ENCODE peak calls at places on chromosome 9, in six cellular contexts. One of them, this sample, is unnamed.
A peak's percentile ranks its signal among the peaks of the same experiment; 100 is the strongest.

GRCh38 chr9:133834080-133834976 is 96.2 kb upstream of the SARDH start:
- DNase-seq in HEK293T: no peak
- DNase-seq in foreskin fibroblast: no peak
- DNase-seq in NCI-H748 treated with DMSO at 0.1 percent for 48 hours: no peak
- DNase-seq in HFF-Myc: no peak
- DNase-seq in left kidney: no peak
- DNase-seq in this sample: no peak

GRCh38 chr9:97863314-97863713 is 10.3 kb downstream of the FOXE1 start:
- DNase-seq in HEK293T: no peak
- DNase-seq in foreskin fibroblast: no peak
- DNase-seq in NCI-H748 treated with DMSO at 0.1 percent for 48 hours: no peak
- DNase-seq in HFF-Myc: no peak
- DNase-seq in left kidney: no peak
- DNase-seq in this sample: no peak

GRCh38 chr9:11702529-11702928 is 990.7 kb upstream of the TYRP1 start:
- DNase-seq in HEK293T: no peak
- DNase-seq in foreskin fibroblast: no peak
- DNase-seq in NCI-H748 treated with DMSO at 0.1 percent for 48 hours: peak; percentile 56
- DNase-seq in HFF-Myc: no peak
- DNase-seq in left kidney: no peak
- DNase-seq in this sample: no peak

GRCh38 chr9:113911850-113912249 is 35.7 kb downstream of the ZNF618 start:
- DNase-seq in HEK293T: no peak
- DNase-seq in foreskin fibroblast: no peak
- DNase-seq in NCI-H748 treated with DMSO at 0.1 percent for 48 hours: no peak
- DNase-seq in HFF-Myc: no peak
- DNase-seq in left kidney: no peak
- DNase-seq in this sample: no peak

GRCh38 chr9:129907196-129907595 is 71.9 kb downstream of the USP20 start:
- DNase-seq in HEK293T: no peak
- DNase-seq in foreskin fibroblast: no peak
- DNase-seq in NCI-H748 treated with DMSO at 0.1 percent for 48 hours: no peak
- DNase-seq in HFF-Myc: no peak
- DNase-seq in left kidney: no peak
- DNase-seq in this sample: no peak

GRCh38 chr9:76107487-76107886 is 217.0 kb downstream of the PCSK5 start:
- DNase-seq in HEK293T: no peak
- DNase-seq in foreskin fibroblast: peak; percentile 8
- DNase-seq in NCI-H748 treated with DMSO at 0.1 percent for 48 hours: no peak
- DNase-seq in HFF-Myc: no peak
- DNase-seq in left kidney: no peak
- DNase-seq in this sample: no peak

GRCh38 chr9:128393171-128393761 is 22.1 kb downstream of the URM1 start:
- DNase-seq in HEK293T: no peak
- DNase-seq in foreskin fibroblast: no peak
- DNase-seq in NCI-H748 treated with DMSO at 0.1 percent for 48 hours: no peak
- DNase-seq in HFF-Myc: no peak
- DNase-seq in left kidney: peak; percentile 66
- DNase-seq in this sample: no peak

GRCh38 chr9:133850161-133850560 is 112.0 kb upstream of the SARDH start:
- DNase-seq in HEK293T: no peak
- DNase-seq in foreskin fibroblast: no peak
- DNase-seq in NCI-H748 treated with DMSO at 0.1 percent for 48 hours: no peak
- DNase-seq in HFF-Myc: no peak
- DNase-seq in left kidney: no peak
- DNase-seq in this sample: no peak

GRCh38 chr9:96022445-96023031 is 147.0 kb downstream of the ERCC6L2 start:
- DNase-seq in HEK293T: no peak
- DNase-seq in foreskin fibroblast: no peak
- DNase-seq in NCI-H748 treated with DMSO at 0.1 percent for 48 hours: no peak
- DNase-seq in HFF-Myc: no peak
- DNase-seq in left kidney: peak; percentile 86
- DNase-seq in this sample: no peak

GRCh38 chr9:132541051-132541450 is 41.4 kb upstream of the BARHL1 start:
- DNase-seq in HEK293T: no peak
- DNase-seq in foreskin fibroblast: no peak
- DNase-seq in NCI-H748 treated with DMSO at 0.1 percent for 48 hours: no peak
- DNase-seq in HFF-Myc: no peak
- DNase-seq in left kidney: no peak
- DNase-seq in this sample: no peak

GRCh38 chr9:36470891-36471290 is 70.8 kb upstream of the RNF38 start:
- DNase-seq in HEK293T: no peak
- DNase-seq in foreskin fibroblast: peak; percentile 34
- DNase-seq in NCI-H748 treated with DMSO at 0.1 percent for 48 hours: no peak
- DNase-seq in HFF-Myc: no peak
- DNase-seq in left kidney: peak; percentile 24
- DNase-seq in this sample: no peak

GRCh38 chr9:35357116-35357515 is 132.8 kb upstream of the RUSC2 start:
- DNase-seq in HEK293T: no peak
- DNase-seq in foreskin fibroblast: peak; percentile 20
- DNase-seq in NCI-H748 treated with DMSO at 0.1 percent for 48 hours: peak; percentile 11
- DNase-seq in HFF-Myc: no peak
- DNase-seq in left kidney: no peak
- DNase-seq in this sample: no peak

GRCh38 chr9:133456409-133456808 is 3.4 kb upstream of the CACFD1 start:
- DNase-seq in HEK293T: no peak
- DNase-seq in foreskin fibroblast: no peak
- DNase-seq in NCI-H748 treated with DMSO at 0.1 percent for 48 hours: no peak
- DNase-seq in HFF-Myc: no peak
- DNase-seq in left kidney: no peak
- DNase-seq in this sample: no peak

GRCh38 chr9:2872307-2872940 is 28.5 kb upstream of the PUM3 start:
- DNase-seq in HEK293T: peak; percentile 14
- DNase-seq in foreskin fibroblast: peak; percentile 28
- DNase-seq in NCI-H748 treated with DMSO at 0.1 percent for 48 hours: peak; percentile 50
- DNase-seq in HFF-Myc: no peak
- DNase-seq in left kidney: peak; percentile 77
- DNase-seq in this sample: peak; percentile 36

GRCh38 chr9:5492965-5493364 is 17.4 kb upstream of the PDCD1LG2 start:
- DNase-seq in HEK293T: no peak
- DNase-seq in foreskin fibroblast: no peak
- DNase-seq in NCI-H748 treated with DMSO at 0.1 percent for 48 hours: no peak
- DNase-seq in HFF-Myc: no peak
- DNase-seq in left kidney: no peak
- DNase-seq in this sample: no peak

GRCh38 chr9:75491533-75491932 is 398.9 kb upstream of the PCSK5 start:
- DNase-seq in HEK293T: no peak
- DNase-seq in foreskin fibroblast: no peak
- DNase-seq in NCI-H748 treated with DMSO at 0.1 percent for 48 hours: no peak
- DNase-seq in HFF-Myc: no peak
- DNase-seq in left kidney: no peak
- DNase-seq in this sample: no peak

GRCh38 chr9:111481885-111482636 is 2.1 kb downstream of the ECPAS start:
- DNase-seq in HEK293T: peak; percentile 41
- DNase-seq in foreskin fibroblast: peak; percentile 61
- DNase-seq in NCI-H748 treated with DMSO at 0.1 percent for 48 hours: peak; percentile 61
- DNase-seq in HFF-Myc: peak; percentile 15
- DNase-seq in left kidney: peak; percentile 73
- DNase-seq in this sample: no peak

GRCh38 chr9:36987891-36988290 is 46.2 kb downstream of the PAX5 start:
- DNase-seq in HEK293T: no peak
- DNase-seq in foreskin fibroblast: peak; percentile 13
- DNase-seq in NCI-H748 treated with DMSO at 0.1 percent for 48 hours: no peak
- DNase-seq in HFF-Myc: no peak
- DNase-seq in left kidney: peak; percentile 36
- DNase-seq in this sample: no peak

GRCh38 chr9:71767421-71768321 is 642 bp downstream of the CEMIP2 start:
- DNase-seq in HEK293T: no peak
- DNase-seq in foreskin fibroblast: peak; percentile 16
- DNase-seq in NCI-H748 treated with DMSO at 0.1 percent for 48 hours: no peak
- DNase-seq in HFF-Myc: no peak
- DNase-seq in left kidney: peak; percentile 70
- DNase-seq in this sample: no peak

GRCh38 chr9:33737811-33738606 is 57.4 kb upstream of the PRSS3 start:
- DNase-seq in HEK293T: peak; percentile 67
- DNase-seq in foreskin fibroblast: peak; percentile 49
- DNase-seq in NCI-H748 treated with DMSO at 0.1 percent for 48 hours: peak; percentile 35
- DNase-seq in HFF-Myc: peak; percentile 32
- DNase-seq in left kidney: peak; percentile 79
- DNase-seq in this sample: peak; percentile 9

GRCh38 chr9:5013379-5013778 is 28.3 kb downstream of the JAK2 start:
- DNase-seq in HEK293T: no peak
- DNase-seq in foreskin fibroblast: no peak
- DNase-seq in NCI-H748 treated with DMSO at 0.1 percent for 48 hours: no peak
- DNase-seq in HFF-Myc: no peak
- DNase-seq in left kidney: no peak
- DNase-seq in this sample: no peak

GRCh38 chr9:108257387-108257786 is 598.4 kb downstream of the ACTL7B start:
- DNase-seq in HEK293T: no peak
- DNase-seq in foreskin fibroblast: peak; percentile 36
- DNase-seq in NCI-H748 treated with DMSO at 0.1 percent for 48 hours: peak; percentile 64
- DNase-seq in HFF-Myc: no peak
- DNase-seq in left kidney: no peak
- DNase-seq in this sample: no peak

GRCh38 chr9:135971106-135971766 is 10.1 kb upstream of the UBAC1 start:
- DNase-seq in HEK293T: no peak
- DNase-seq in foreskin fibroblast: peak; percentile 57
- DNase-seq in NCI-H748 treated with DMSO at 0.1 percent for 48 hours: no peak
- DNase-seq in HFF-Myc: no peak
- DNase-seq in left kidney: no peak
- DNase-seq in this sample: no peak

GRCh38 chr9:16825971-16826370 is 44.5 kb downstream of the BNC2 start:
- DNase-seq in HEK293T: no peak
- DNase-seq in foreskin fibroblast: peak; percentile 82
- DNase-seq in NCI-H748 treated with DMSO at 0.1 percent for 48 hours: no peak
- DNase-seq in HFF-Myc: peak; percentile 92
- DNase-seq in left kidney: peak; percentile 24
- DNase-seq in this sample: no peak

GRCh38 chr9:121053544-121053943 is 3.5 kb upstream of the C5 start:
- DNase-seq in HEK293T: no peak
- DNase-seq in foreskin fibroblast: no peak
- DNase-seq in NCI-H748 treated with DMSO at 0.1 percent for 48 hours: no peak
- DNase-seq in HFF-Myc: no peak
- DNase-seq in left kidney: peak; percentile 19
- DNase-seq in this sample: no peak

GRCh38 chr9:34047864-34048729 is 590 bp downstream of the UBAP2 start:
- DNase-seq in HEK293T: peak; percentile 43
- DNase-seq in foreskin fibroblast: no peak
- DNase-seq in NCI-H748 treated with DMSO at 0.1 percent for 48 hours: peak; percentile 74
- DNase-seq in HFF-Myc: no peak
- DNase-seq in left kidney: peak; percentile 65
- DNase-seq in this sample: peak; percentile 25

GRCh38 chr9:116661037-116661954 is 25.8 kb upstream of the TRIM32 start:
- DNase-seq in HEK293T: peak; percentile 62
- DNase-seq in foreskin fibroblast: peak; percentile 65
- DNase-seq in NCI-H748 treated with DMSO at 0.1 percent for 48 hours: peak; percentile 63
- DNase-seq in HFF-Myc: peak; percentile 60
- DNase-seq in left kidney: peak; percentile 79
- DNase-seq in this sample: peak; percentile 24